ENCODE peak calls at places on chromosomes 6 and 20, in seven cellular contexts. G, N, X, K, L, Y and O are unnamed samples.
A peak's percentile ranks its signal among the peaks of the same experiment; 100 is the strongest.

GRCh38 chr6:165229216-165229615 is 80.2 kb downstream of the C6orf118 start:
- DNase-seq in N (no peak), L (no peak), Y (no peak), K (no peak), G (no peak), X (no peak), O (no peak)

GRCh38 chr20:13996265-13996664 is 949 bp downstream of the MACROD2 start:
- DNase-seq in L (no peak), X (no peak), K (peak; percentile 21), N (no peak), Y (no peak), G (no peak), O (peak; percentile 7)

GRCh38 chr20:58890454-58891075 is 38.0 kb downstream of the GNAS start:
- DNase-seq in L (peak; percentile 89), G (peak; percentile 89), N (peak; percentile 84), X (peak; percentile 87), Y (no peak), K (no peak), O (peak; percentile 64)

GRCh38 chr20:29878777-29879442 is 1378.6 kb upstream of the DEFB115 start:
- DNase-seq in X (peak; percentile 89), N (no peak), Y (no peak), K (no peak), G (peak; percentile 45), L (peak; percentile 88), O (no peak)

GRCh38 chr6:47733879-47734558 is 35.6 kb downstream of the ADGRF4 start:
- DNase-seq in Y (no peak), L (no peak), G (no peak), K (peak; percentile 39), N (peak; percentile 54), X (no peak), O (peak; percentile 72)

GRCh38 chr6:143755301-143755744 is 77.6 kb downstream of the PHACTR2 start:
- DNase-seq in X (no peak), K (peak; percentile 63), N (peak; percentile 48), G (no peak), Y (no peak), L (no peak), O (no peak)

GRCh38 chr20:16518068-16518783 is 55.0 kb downstream of the KIF16B start:
- DNase-seq in G (peak; percentile 88), X (no peak), L (no peak), N (peak; percentile 73), K (peak; percentile 60), Y (peak; percentile 7), O (peak; percentile 71)

GRCh38 chr20:44594730-44595129 is 12.4 kb downstream of the PKIG start:
- DNase-seq in Y (peak; percentile 64), L (no peak), K (no peak), N (peak; percentile 75), G (no peak), X (peak; percentile 55), O (peak; percentile 56)

GRCh38 chr20:2402271-2402980 is 21.7 kb downstream of the TGM6 start:
- DNase-seq in N (peak; percentile 75), L (no peak), K (peak; percentile 22), X (no peak), G (no peak), Y (no peak), O (peak; percentile 89)
- TF ChIP-seq CTCF in N (peak; percentile 59), L (no peak), K (peak; percentile 30), X (peak; percentile 66), G (peak; percentile 60), Y (peak; percentile 51), O (peak; percentile 66)

GRCh38 chr6:2469428-2469827 is 224.0 kb upstream of the GMDS start:
- DNase-seq in L (no peak), G (no peak), K (no peak), X (no peak), Y (no peak), N (no peak), O (no peak)
- H3K4me3 ChIP-seq in L (no peak overlapping the region), G (no peak overlapping the region), K (no peak overlapping the region), X (no peak overlapping the region), Y (no peak overlapping the region), N (no peak overlapping the region), O (no peak overlapping the region)

DNA sequence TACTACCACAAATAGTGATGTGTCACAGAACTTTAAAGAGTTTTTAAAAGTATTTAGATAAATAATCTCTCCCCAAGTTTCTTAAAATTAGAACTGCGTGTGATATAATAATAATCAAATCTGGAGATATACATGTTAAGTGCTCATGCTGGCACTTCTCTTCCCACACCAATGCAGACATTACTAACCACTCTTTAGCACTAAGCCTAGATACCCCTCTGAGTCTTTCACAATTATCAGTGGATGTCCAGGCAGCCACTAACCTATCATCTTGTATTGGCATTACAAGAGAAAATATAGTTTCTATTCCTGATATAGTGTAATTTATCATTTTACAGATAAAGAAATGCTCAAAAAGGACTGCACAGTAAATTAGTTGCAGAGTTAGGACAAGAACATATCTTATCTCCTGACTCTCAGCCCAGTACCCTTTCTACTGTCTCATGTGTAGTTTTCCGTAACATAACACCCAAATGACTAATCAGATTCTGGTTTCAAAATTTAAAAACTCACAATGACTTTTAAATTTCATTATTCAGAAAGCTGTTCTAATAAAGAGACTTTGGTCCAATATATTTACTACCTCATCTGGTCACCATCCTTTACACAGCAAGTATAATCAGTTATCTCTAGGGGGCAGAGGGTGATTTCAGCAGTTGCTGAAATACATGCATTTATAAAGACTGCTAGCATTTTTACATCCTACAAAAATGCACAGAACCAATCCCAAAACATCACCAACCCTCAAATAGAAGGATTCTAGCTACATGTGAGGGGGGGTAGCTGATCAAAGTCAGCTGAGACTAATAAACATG is 215.5 kb upstream of the MCHR2 start:
- DNase-seq in N (peak; percentile 56), Y (no peak), K (no peak), L (no peak), G (no peak), X (no peak), O (no peak)
- TF ChIP-seq CTCF in N (no peak), Y (no peak), K (no peak), L (no peak), G (no peak), X (peak; percentile 9), O (no peak)

GRCh38 chr6:3261518-3261820 is 2.7 kb downstream of the PSMG4 start:
- DNase-seq in N (no peak), K (no peak), Y (no peak), L (no peak), G (no peak), X (no peak), O (no peak)
- H3K4me3 ChIP-seq in N (no peak overlapping the region), K (no peak overlapping the region), Y (no peak overlapping the region), L (no peak overlapping the region), G (no peak overlapping the region), X (no peak overlapping the region), O (no peak overlapping the region)

GRCh38 chr20:57653546-57653900 is 33.3 kb upstream of the ZBP1 start:
- DNase-seq in N (no peak), X (peak; percentile 81), Y (no peak), K (peak; percentile 3), L (peak; percentile 27), G (no peak), O (no peak)

GRCh38 chr20:57654363-57654997 is 34.3 kb upstream of the ZBP1 start:
- DNase-seq in X (peak; percentile 78), G (peak; percentile 88), L (peak; percentile 81), K (peak; percentile 76), Y (peak; percentile 30), N (peak; percentile 76), O (peak; percentile 66)

GRCh38 chr20:57653910-57654309 is 33.7 kb upstream of the ZBP1 start:
- DNase-seq in N (no peak), K (peak; percentile 1), X (peak; percentile 80), G (no peak), L (peak; percentile 81), Y (no peak), O (no peak)

GRCh38 chr20:57651977-57652864 is 32.0 kb upstream of the ZBP1 start:
- DNase-seq in G (no peak), K (peak; percentile 4), X (peak; percentile 84), Y (no peak), N (no peak), L (peak; percentile 83), O (no peak)

GRCh38 chr20:57652865-57653545 is 32.8 kb upstream of the ZBP1 start:
- DNase-seq in L (peak; percentile 71), Y (no peak), X (peak; percentile 80), K (peak; percentile 3), N (no peak), G (no peak), O (no peak)
- TF ChIP-seq CTCF in L (no peak), Y (no peak), X (no peak), K (no peak), N (no peak), G (peak; percentile 16), O (no peak)

GRCh38 chr6:30951907-30952469 is 11.2 kb downstream of the MUCL3 start:
- DNase-seq in L (no peak), K (no peak), Y (no peak), G (no peak), N (no peak), X (no peak), O (no peak)

GRCh38 chr6:30955367-30956042 is 14.7 kb downstream of the MUCL3 start:
- DNase-seq in G (peak; percentile 88), K (peak; percentile 85), Y (no peak), N (peak; percentile 39), L (no peak), X (no peak), O (no peak)

GRCh38 chr6:30957716-30958115 is 16.9 kb downstream of the MUCL3 start:
- DNase-seq in Y (no peak), G (no peak), L (no peak), N (no peak), X (no peak), K (no peak), O (no peak)

DNA sequence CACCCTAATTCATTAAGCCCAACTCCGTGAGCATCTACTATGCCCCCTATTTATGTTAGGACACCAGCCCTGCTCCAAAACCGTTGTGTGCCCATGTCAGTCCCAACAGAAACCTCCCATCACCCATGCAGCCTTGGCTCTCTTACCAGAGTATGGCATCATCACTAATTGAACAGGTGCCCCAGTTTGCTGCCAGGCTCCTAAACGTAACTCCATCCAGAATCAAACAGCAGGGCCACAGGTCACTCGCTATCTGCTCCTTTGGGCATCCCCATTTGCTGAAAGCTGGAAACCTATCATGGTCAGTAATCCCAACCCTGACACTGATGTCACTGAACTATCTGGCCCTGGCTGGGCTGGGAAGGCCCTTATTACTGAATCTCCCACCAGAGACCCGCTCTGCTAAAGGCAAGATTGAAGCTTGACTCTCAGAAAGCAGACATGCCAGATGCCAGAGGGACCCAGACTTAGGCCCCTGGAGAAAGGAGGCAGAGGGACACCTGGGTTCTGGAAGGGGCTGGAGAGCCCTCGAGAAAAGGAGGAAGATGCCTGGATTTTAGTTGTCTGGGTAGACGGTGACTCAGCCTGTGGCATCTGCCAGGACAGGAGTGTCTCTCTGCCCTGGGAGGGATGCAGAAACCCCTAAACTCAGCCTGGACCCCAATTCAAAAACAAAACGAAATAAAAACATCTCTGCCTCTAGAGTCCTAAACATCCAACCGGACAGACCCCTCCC is 14.0 kb downstream of the MUCL3 start:
- DNase-seq in K (no peak), G (peak; percentile 59), Y (no peak), X (no peak), L (no peak), N (no peak), O (peak; percentile 14)
- H3K4me3 ChIP-seq in K (peak overlapping the region; percentile 9), G (peak overlapping the region; percentile 77), Y (no peak overlapping the region), X (no peak overlapping the region), L (peak overlapping the region; percentile 49), N (peak overlapping the region; percentile 57), O (no peak overlapping the region)